ENCODE peak calls at places on chromosome 9, in six cellular contexts. U is fibroblast of lung; R is right atrium auricular region; I is activated T-helper 1 cell treated with Interleukin-2 at 50 U/mL for 16 hours; Z is left ventricle myocardium superior; N is stimulated activated CD4-positive, alpha-beta T cell treated with anti-CD3 and anti-CD28 coated beads, Interleukin-1b, Interleukin-23, amount 100 ng/mL, for 24 hours. M is an unnamed sample.

GRCh38 chr9:134377976-134378375 is 51.7 kb downstream of the RXRA start:
- DNase-seq in U (no peak), R (no peak), I (no peak), Z (peak), N (no peak), M (no peak)

GRCh38 chr9:124510650-124511425 is 3.6 kb upstream of the NR5A1 start:
- DNase-seq in U (peak), R (no peak), I (no peak), Z (no peak), N (no peak), M (no peak)

GRCh38 chr9:134243778-134244467 is 79.6 kb upstream of the RNU6ATAC start:
- DNase-seq in U (peak), R (peak), I (no peak), Z (no peak), N (peak), M (no peak)

GRCh38 chr9:130159057-130159456 is 13.1 kb upstream of the NCS1 start:
- DNase-seq in U (no peak), R (no peak), I (no peak), Z (no peak), N (no peak), M (no peak)

GRCh38 chr9:131951905-131952304 is 127.8 kb downstream of the MED27 start:
- DNase-seq in U (peak), R (peak), I (no peak), Z (peak), N (no peak), M (no peak)

GRCh38 chr9:21465859-21466518 is 16.1 kb downstream of the IFNE start:
- DNase-seq in U (peak), R (no peak), I (no peak), Z (no peak), N (no peak), M (no peak)

GRCh38 chr9:36456480-36457115 is 56.5 kb upstream of the RNF38 start:
- DNase-seq in U (no peak), R (no peak), I (no peak), Z (no peak), N (no peak), M (no peak)

GRCh38 chr9:2645569-2645968 is 24.0 kb downstream of the VLDLR start:
- DNase-seq in U (no peak), R (no peak), I (no peak), Z (no peak), N (no peak), M (no peak)

GRCh38 chr9:8338742-8339425 is 539.3 kb upstream of the DMAC1 start:
- DNase-seq in U (peak), R (no peak), I (no peak), Z (no peak), N (no peak), M (no peak)

GRCh38 chr9:135400496-135400895 is 79.1 kb upstream of the PPP1R26 start:
- DNase-seq in U (no peak), R (no peak), I (no peak), Z (no peak), N (no peak), M (no peak)

GRCh38 chr9:111896942-111897830 is 572 bp downstream of the UGCG start:
- DNase-seq in U (peak), R (no peak), I (peak), Z (peak), N (no peak), M (peak)

GRCh38 chr9:16680965-16681658 is 189.4 kb downstream of the BNC2 start:
- DNase-seq in U (peak), R (no peak), I (no peak), Z (no peak), N (no peak), M (no peak)

GRCh38 chr9:129566563-129567266 is 54.2 kb downstream of the C9orf50 start:
- DNase-seq in U (no peak), R (no peak), I (no peak), Z (no peak), N (no peak), M (no peak)

GRCh38 chr9:6640268-6641072 is 5.1 kb downstream of the GLDC start:
- DNase-seq in U (no peak), R (no peak), I (no peak), Z (no peak), N (no peak), M (no peak)

GRCh38 chr9:95129651-95130291 is 187.7 kb downstream of the FANCC start:
- DNase-seq in U (no peak), R (no peak), I (no peak), Z (no peak), N (no peak), M (no peak)

GRCh38 chr9:98101416-98101815 is 17.6 kb downstream of the TRIM14 start:
- DNase-seq in U (no peak), R (no peak), I (no peak), Z (no peak), N (no peak), M (no peak)

GRCh38 chr9:3237121-3237520 is 288.7 kb downstream of the RFX3 start:
- DNase-seq in U (no peak), R (no peak), I (no peak), Z (no peak), N (no peak), M (no peak)

GRCh38 chr9:5442400-5443011 is 4.8 kb upstream of the PLGRKT start:
- DNase-seq in U (peak), R (no peak), I (no peak), Z (no peak), N (no peak), M (no peak)

GRCh38 chr9:121483049-121483448 is 16.6 kb downstream of the GGTA1 start:
- DNase-seq in U (no peak), R (no peak), I (no peak), Z (no peak), N (no peak), M (no peak)

GRCh38 chr9:133460405-133461175 is 812 bp downstream of the CACFD1 start:
- DNase-seq in U (peak), R (peak), I (peak), Z (no peak), N (no peak), M (no peak)